ENCODE peak calls at places on chromosomes 11 and 22, in five cellular contexts. One of them, this sample, is unnamed.

GRCh38 chr11:80668039-80668438 is 1227.2 kb upstream of the TENM4 start:
- DNase-seq in H1: no peak
- DNase-seq in GM12878: no peak
- DNase-seq in A549: no peak
- DNase-seq in K562: no peak
- DNase-seq in this sample: no peak

GRCh38 chr11:76721755-76722677 is 51.5 kb upstream of the LRRC32 start:
- DNase-seq in K562: peak; percentile 91
- DNase-seq in GM12878: no peak
- DNase-seq in H1: peak; percentile 95
- DNase-seq in A549: peak; percentile 80
- DNase-seq in this sample: peak; percentile 58

GRCh38 chr11:587978-588380 is 11.7 kb downstream of the PHRF1 start:
- DNase-seq in GM12878: no peak
- DNase-seq in A549: peak; percentile 73
- DNase-seq in H1: no peak
- DNase-seq in K562: peak; percentile 79
- DNase-seq in this sample: peak; percentile 96

GRCh38 chr22:30249049-30250038 is 2.8 kb upstream of the LIF start:
- DNase-seq in GM12878: no peak
- DNase-seq in H1: no peak
- DNase-seq in A549: no peak
- DNase-seq in K562: peak; percentile 50
- DNase-seq in this sample: peak; percentile 40

GRCh38 chr11:120501440-120501839 is 10.1 kb upstream of the GRIK4 start:
- DNase-seq in A549: no peak
- DNase-seq in GM12878: no peak
- DNase-seq in K562: no peak
- DNase-seq in H1: no peak
- DNase-seq in this sample: no peak

GRCh38 chr11:71470956-71471355 is 18.0 kb downstream of the NADSYN1 start:
- DNase-seq in H1: no peak
- DNase-seq in K562: no peak
- DNase-seq in A549: no peak
- DNase-seq in GM12878: no peak
- DNase-seq in this sample: no peak

GRCh38 chr22:24183321-24184031 is 2.2 kb downstream of the SUSD2 start:
- DNase-seq in A549: no peak
- DNase-seq in GM12878: no peak
- DNase-seq in H1: no peak
- DNase-seq in K562: no peak
- DNase-seq in this sample: no peak

GRCh38 chr22:38467904-38468760 is at the start of gene KDELR3:
- DNase-seq in H1: no peak
- DNase-seq in K562: peak; percentile 79
- DNase-seq in A549: no peak
- DNase-seq in GM12878: no peak
- DNase-seq in this sample: no peak

GRCh38 chr11:656426-656825 is 19.4 kb downstream of the DRD4 start:
- DNase-seq in GM12878: no peak
- DNase-seq in K562: no peak
- DNase-seq in H1: no peak
- DNase-seq in A549: no peak
- DNase-seq in this sample: no peak

GRCh38 chr22:49953027-49953679 is 7.4 kb upstream of the PIM3 start:
- DNase-seq in K562: no peak
- DNase-seq in GM12878: no peak
- DNase-seq in A549: no peak
- DNase-seq in H1: no peak
- DNase-seq in this sample: no peak

GRCh38 chr11:5910521-5910920 is 17.5 kb downstream of the OR52E5 start:
- DNase-seq in H1: no peak
- DNase-seq in A549: no peak
- DNase-seq in GM12878: no peak
- DNase-seq in K562: no peak
- DNase-seq in this sample: no peak

GRCh38 chr11:57324886-57325734 is at the start of gene TNKS1BP1:
- DNase-seq in GM12878: peak; percentile 56
- DNase-seq in H1: peak; percentile 95
- DNase-seq in A549: peak; percentile 97
- DNase-seq in K562: peak; percentile 96
- DNase-seq in this sample: peak; percentile 91

GRCh38 chr22:17114173-17114957 is 6.8 kb downstream of the TMEM121B start:
- DNase-seq in H1: no peak
- DNase-seq in A549: no peak
- DNase-seq in GM12878: no peak
- DNase-seq in K562: no peak
- DNase-seq in this sample: no peak

GRCh38 chr11:88284306-88285057 is 53.1 kb downstream of the CTSC start:
- DNase-seq in H1: no peak
- DNase-seq in A549: no peak
- DNase-seq in K562: no peak
- DNase-seq in GM12878: no peak
- DNase-seq in this sample: no peak

GRCh38 chr11:16805942-16806341 is 67.5 kb downstream of the C11orf58 start:
- DNase-seq in GM12878: no peak
- DNase-seq in H1: no peak
- DNase-seq in K562: no peak
- DNase-seq in A549: peak; percentile 20
- DNase-seq in this sample: peak; percentile 91

GRCh38 chr11:16806791-16807190 is 68.3 kb downstream of the C11orf58 start:
- DNase-seq in H1: no peak
- DNase-seq in GM12878: no peak
- DNase-seq in A549: no peak
- DNase-seq in K562: no peak
- DNase-seq in this sample: no peak

GRCh38 chr11:16804104-16804947 is 65.9 kb downstream of the C11orf58 start:
- DNase-seq in A549: no peak
- DNase-seq in GM12878: no peak
- DNase-seq in H1: no peak
- DNase-seq in K562: no peak
- DNase-seq in this sample: peak; percentile 90

GRCh38 chr11:16809901-16810668 is 71.6 kb downstream of the C11orf58 start:
- DNase-seq in A549: no peak
- DNase-seq in H1: no peak
- DNase-seq in K562: no peak
- DNase-seq in GM12878: no peak
- DNase-seq in this sample: no peak

GRCh38 chr11:16807306-16807705 is 68.9 kb downstream of the C11orf58 start:
- DNase-seq in K562: no peak
- DNase-seq in A549: no peak
- DNase-seq in GM12878: no peak
- DNase-seq in H1: no peak
- DNase-seq in this sample: no peak
- TF ChIP-seq KDM1A in K562: no peak
- TF ChIP-seq KDM1A in A549: no peak
- TF ChIP-seq KDM1A in GM12878: no peak
- TF ChIP-seq KDM1A in H1: no peak
- TF ChIP-seq KDM1A in this sample: no peak

GRCh38 chr11:86558219-86558618 is 114.2 kb downstream of the ME3 start:
- DNase-seq in A549: no peak
- DNase-seq in K562: no peak
- DNase-seq in GM12878: no peak
- DNase-seq in H1: no peak
- DNase-seq in this sample: no peak
- TF ChIP-seq CTCF in A549: no peak
- TF ChIP-seq CTCF in K562: no peak
- TF ChIP-seq CTCF in GM12878: no peak
- TF ChIP-seq CTCF in H1: no peak
- TF ChIP-seq CTCF in this sample: no peak

GRCh38 chr11:122803716-122804115 is 34.6 kb upstream of the CRTAM start:
- DNase-seq in H1: no peak
- DNase-seq in GM12878: no peak
- DNase-seq in K562: no peak
- DNase-seq in A549: no peak
- DNase-seq in this sample: no peak

GRCh38 chr11:122803306-122803705 is 35.0 kb upstream of the CRTAM start:
- DNase-seq in A549: no peak
- DNase-seq in K562: no peak
- DNase-seq in GM12878: no peak
- DNase-seq in H1: no peak
- DNase-seq in this sample: no peak

GRCh38 chr11:122804161-122804560 is 34.1 kb upstream of the CRTAM start:
- DNase-seq in GM12878: no peak
- DNase-seq in A549: no peak
- DNase-seq in H1: no peak
- DNase-seq in K562: no peak
- DNase-seq in this sample: no peak

GRCh38 chr11:122804796-122805195 is 33.5 kb upstream of the CRTAM start:
- DNase-seq in K562: no peak
- DNase-seq in H1: no peak
- DNase-seq in A549: no peak
- DNase-seq in GM12878: no peak
- DNase-seq in this sample: no peak

DNA sequence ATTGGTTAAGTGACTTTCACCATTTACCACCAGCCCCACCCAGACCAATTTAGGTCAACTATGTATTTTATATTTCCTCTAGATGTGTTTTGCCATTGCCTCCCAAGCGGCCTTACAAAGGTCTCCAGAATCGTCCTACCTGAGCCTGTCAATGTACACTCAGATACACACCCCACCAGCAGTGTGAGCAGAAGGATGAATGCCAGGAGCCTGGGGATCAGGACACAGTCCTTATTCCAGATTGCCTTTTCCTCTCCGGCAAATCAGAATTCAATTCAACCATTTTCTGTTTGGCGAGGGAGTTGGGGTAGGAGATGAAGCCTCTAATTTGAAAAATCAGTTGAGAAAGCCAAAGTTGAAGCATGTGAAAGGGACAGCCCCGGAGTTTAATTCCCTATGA is 35.4 kb upstream of the CRTAM start:
- DNase-seq in GM12878: no peak
- DNase-seq in A549: no peak
- DNase-seq in K562: no peak
- DNase-seq in H1: no peak
- DNase-seq in this sample: no peak
- H3K27ac ChIP-seq in GM12878: no peak overlapping the region
- H3K27ac ChIP-seq in A549: no peak overlapping the region
- H3K27ac ChIP-seq in K562: no peak overlapping the region
- H3K27ac ChIP-seq in H1: no peak overlapping the region
- H3K27ac ChIP-seq in this sample: no peak overlapping the region

GRCh38 chr11:128187377-128187776 is 400.0 kb downstream of the ETS1 start:
- DNase-seq in H1: no peak
- DNase-seq in K562: no peak
- DNase-seq in GM12878: no peak
- DNase-seq in A549: no peak
- DNase-seq in this sample: no peak
- TF ChIP-seq KDM1A in H1: no peak
- TF ChIP-seq KDM1A in K562: no peak
- TF ChIP-seq KDM1A in GM12878: no peak
- TF ChIP-seq KDM1A in A549: no peak
- TF ChIP-seq KDM1A in this sample: no peak

GRCh38 chr11:13964771-13965074 is 2.2 kb downstream of the SPON1 start:
- DNase-seq in K562: no peak
- DNase-seq in GM12878: no peak
- DNase-seq in H1: no peak
- DNase-seq in A549: no peak
- DNase-seq in this sample: no peak
- TF ChIP-seq CTCF in K562: no peak
- TF ChIP-seq CTCF in GM12878: no peak
- TF ChIP-seq CTCF in H1: no peak
- TF ChIP-seq CTCF in A549: no peak
- TF ChIP-seq CTCF in this sample: no peak

GRCh38 chr11:134139873-134140331 is 71.0 kb downstream of the JAM3 start:
- DNase-seq in GM12878: peak; percentile 25
- DNase-seq in H1: peak; percentile 75
- DNase-seq in A549: peak; percentile 54
- DNase-seq in K562: peak; percentile 62
- DNase-seq in this sample: peak; percentile 58

GRCh38 chr11:134140961-134141490 is 72.2 kb downstream of the JAM3 start:
- DNase-seq in GM12878: no peak
- DNase-seq in H1: no peak
- DNase-seq in A549: no peak
- DNase-seq in K562: no peak
- DNase-seq in this sample: no peak

GRCh38 chr11:134134167-134134566 is 65.3 kb downstream of the JAM3 start:
- DNase-seq in GM12878: no peak
- DNase-seq in H1: no peak
- DNase-seq in K562: no peak
- DNase-seq in A549: no peak
- DNase-seq in this sample: no peak

GRCh38 chr11:134142536-134142935 is 73.7 kb downstream of the JAM3 start:
- DNase-seq in A549: no peak
- DNase-seq in H1: no peak
- DNase-seq in K562: no peak
- DNase-seq in GM12878: no peak
- DNase-seq in this sample: no peak

GRCh38 chr11:134139303-134139872 is 70.5 kb downstream of the JAM3 start:
- DNase-seq in H1: no peak
- DNase-seq in A549: no peak
- DNase-seq in GM12878: no peak
- DNase-seq in K562: no peak
- DNase-seq in this sample: no peak
- H3K27ac ChIP-seq in H1: no peak overlapping the region
- H3K27ac ChIP-seq in A549: no peak overlapping the region
- H3K27ac ChIP-seq in GM12878: no peak overlapping the region
- H3K27ac ChIP-seq in K562: no peak overlapping the region
- H3K27ac ChIP-seq in this sample: no peak overlapping the region

GRCh38 chr22:39997939-39998726 is 3.4 kb downstream of the FAM83F start:
- DNase-seq in H1: peak; percentile 59
- DNase-seq in K562: no peak
- DNase-seq in A549: peak; percentile 23
- DNase-seq in GM12878: no peak
- DNase-seq in this sample: no peak
- TF ChIP-seq KDM1A in H1: no peak
- TF ChIP-seq KDM1A in K562: no peak
- TF ChIP-seq KDM1A in A549: no peak
- TF ChIP-seq KDM1A in GM12878: no peak
- TF ChIP-seq KDM1A in this sample: no peak

This sample was measured in HepG2.